ENCODE peak calls at places on chromosomes 16 and 17, in six cellular contexts. One of them, this sample, is unnamed.

GRCh38 chr17:68248886-68249872 is 1.3 kb downstream of the AMZ2 start:
- DNase-seq in activated naive CD4-positive, alpha-beta T cell: no peak
- DNase-seq in psoas muscle: no peak
- DNase-seq in esophagus squamous epithelium: no peak
- DNase-seq in activated CD4-positive, alpha-beta T cell treated with anti-CD3 and anti-CD28 coated beads for 24 hours: no peak
- DNase-seq in left ventricle myocardium inferior: no peak
- DNase-seq in this sample: no peak

GRCh38 chr17:78174870-78175642 is 6.7 kb downstream of the SYNGR2 start:
- DNase-seq in activated CD4-positive, alpha-beta T cell treated with anti-CD3 and anti-CD28 coated beads for 24 hours: no peak
- DNase-seq in left ventricle myocardium inferior: no peak
- DNase-seq in esophagus squamous epithelium: no peak
- DNase-seq in psoas muscle: peak
- DNase-seq in activated naive CD4-positive, alpha-beta T cell: no peak
- DNase-seq in this sample: no peak

GRCh38 chr17:80453126-80453979 is 23.1 kb downstream of the NPTX1 start:
- DNase-seq in esophagus squamous epithelium: no peak
- DNase-seq in activated naive CD4-positive, alpha-beta T cell: no peak
- DNase-seq in left ventricle myocardium inferior: no peak
- DNase-seq in activated CD4-positive, alpha-beta T cell treated with anti-CD3 and anti-CD28 coated beads for 24 hours: no peak
- DNase-seq in psoas muscle: peak
- DNase-seq in this sample: no peak

GRCh38 chr16:26569793-26570192 is 496.9 kb upstream of the C16orf82 start:
- DNase-seq in left ventricle myocardium inferior: no peak
- DNase-seq in activated CD4-positive, alpha-beta T cell treated with anti-CD3 and anti-CD28 coated beads for 24 hours: no peak
- DNase-seq in esophagus squamous epithelium: no peak
- DNase-seq in psoas muscle: no peak
- DNase-seq in activated naive CD4-positive, alpha-beta T cell: no peak
- DNase-seq in this sample: no peak

GRCh38 chr17:79843917-79844815 is 4.9 kb upstream of the CBX4 start:
- DNase-seq in activated CD4-positive, alpha-beta T cell treated with anti-CD3 and anti-CD28 coated beads for 24 hours: no peak
- DNase-seq in left ventricle myocardium inferior: peak
- DNase-seq in esophagus squamous epithelium: no peak
- DNase-seq in psoas muscle: peak
- DNase-seq in activated naive CD4-positive, alpha-beta T cell: no peak
- DNase-seq in this sample: peak

GRCh38 chr16:621526-622105 is 9.2 kb upstream of the WFIKKN1 start:
- DNase-seq in activated CD4-positive, alpha-beta T cell treated with anti-CD3 and anti-CD28 coated beads for 24 hours: no peak
- DNase-seq in activated naive CD4-positive, alpha-beta T cell: no peak
- DNase-seq in left ventricle myocardium inferior: no peak
- DNase-seq in psoas muscle: no peak
- DNase-seq in esophagus squamous epithelium: no peak
- DNase-seq in this sample: no peak

GRCh38 chr17:31581022-31581483 is 189.6 kb downstream of the RAB11FIP4 start:
- DNase-seq in psoas muscle: peak
- DNase-seq in activated CD4-positive, alpha-beta T cell treated with anti-CD3 and anti-CD28 coated beads for 24 hours: no peak
- DNase-seq in left ventricle myocardium inferior: peak
- DNase-seq in activated naive CD4-positive, alpha-beta T cell: no peak
- DNase-seq in esophagus squamous epithelium: no peak
- DNase-seq in this sample: peak

GRCh38 chr17:36978810-36979584 is 30.2 kb downstream of the AATF start:
- DNase-seq in psoas muscle: no peak
- DNase-seq in activated CD4-positive, alpha-beta T cell treated with anti-CD3 and anti-CD28 coated beads for 24 hours: no peak
- DNase-seq in activated naive CD4-positive, alpha-beta T cell: no peak
- DNase-seq in esophagus squamous epithelium: no peak
- DNase-seq in left ventricle myocardium inferior: no peak
- DNase-seq in this sample: no peak

GRCh38 chr16:75233611-75233938 is 14.8 kb downstream of the CTRB1 start:
- DNase-seq in activated naive CD4-positive, alpha-beta T cell: no peak
- DNase-seq in activated CD4-positive, alpha-beta T cell treated with anti-CD3 and anti-CD28 coated beads for 24 hours: no peak
- DNase-seq in psoas muscle: no peak
- DNase-seq in esophagus squamous epithelium: no peak
- DNase-seq in left ventricle myocardium inferior: no peak
- DNase-seq in this sample: no peak

GRCh38 chr17:13005530-13005929 is 12.3 kb downstream of the ELAC2 start:
- DNase-seq in activated CD4-positive, alpha-beta T cell treated with anti-CD3 and anti-CD28 coated beads for 24 hours: no peak
- DNase-seq in esophagus squamous epithelium: no peak
- DNase-seq in psoas muscle: no peak
- DNase-seq in activated naive CD4-positive, alpha-beta T cell: no peak
- DNase-seq in left ventricle myocardium inferior: no peak
- DNase-seq in this sample: no peak

GRCh38 chr17:48441231-48441711 is 11.3 kb upstream of the SKAP1 start:
- DNase-seq in left ventricle myocardium inferior: no peak
- DNase-seq in esophagus squamous epithelium: no peak
- DNase-seq in psoas muscle: no peak
- DNase-seq in activated CD4-positive, alpha-beta T cell treated with anti-CD3 and anti-CD28 coated beads for 24 hours: no peak
- DNase-seq in activated naive CD4-positive, alpha-beta T cell: no peak
- DNase-seq in this sample: no peak

GRCh38 chr16:56984639-56985038 is 4.7 kb upstream of the NLRC5 start:
- DNase-seq in psoas muscle: no peak
- DNase-seq in activated naive CD4-positive, alpha-beta T cell: no peak
- DNase-seq in left ventricle myocardium inferior: no peak
- DNase-seq in activated CD4-positive, alpha-beta T cell treated with anti-CD3 and anti-CD28 coated beads for 24 hours: no peak
- DNase-seq in esophagus squamous epithelium: no peak
- DNase-seq in this sample: no peak

This sample was measured in Right ventricle myocardium superior.